ENCODE peak calls at places on chromosomes 16 and 17, in eight cellular contexts. One of them, this sample, is unnamed.

GRCh38 chr17:4028436-4028835 is 64.2 kb upstream of the ATP2A3 start:
- DNase-seq in transverse colon: no peak
- DNase-seq in OCI-LY7: no peak
- DNase-seq in GM23338: no peak
- DNase-seq in IMR-90: no peak
- DNase-seq in heart left ventricle: no peak
- DNase-seq in PC-3: no peak
- DNase-seq in pancreas: no peak
- DNase-seq in this sample: no peak

GRCh38 chr17:15341385-15341849 is at the start of gene TEKT3:
- DNase-seq in IMR-90: peak; percentile 55
- DNase-seq in heart left ventricle: peak; percentile 93
- DNase-seq in PC-3: no peak
- DNase-seq in OCI-LY7: no peak
- DNase-seq in GM23338: peak; percentile 97
- DNase-seq in pancreas: peak; percentile 83
- DNase-seq in transverse colon: peak; percentile 89
- DNase-seq in this sample: peak; percentile 87

GRCh38 chr17:1920948-1921351 is 91.1 kb downstream of the RPA1 start:
- DNase-seq in IMR-90: no peak
- DNase-seq in PC-3: no peak
- DNase-seq in pancreas: no peak
- DNase-seq in OCI-LY7: no peak
- DNase-seq in transverse colon: no peak
- DNase-seq in GM23338: no peak
- DNase-seq in heart left ventricle: no peak
- DNase-seq in this sample: no peak

GRCh38 chr17:155576-155975 is 18.2 kb downstream of the SCGB1C2 start:
- DNase-seq in IMR-90: no peak
- DNase-seq in pancreas: no peak
- DNase-seq in PC-3: no peak
- DNase-seq in transverse colon: no peak
- DNase-seq in GM23338: no peak
- DNase-seq in heart left ventricle: peak; percentile 48
- DNase-seq in OCI-LY7: no peak
- DNase-seq in this sample: no peak

GRCh38 chr17:80999224-81000088 is 7.8 kb downstream of the CHMP6 start:
- DNase-seq in transverse colon: no peak
- DNase-seq in PC-3: no peak
- DNase-seq in OCI-LY7: no peak
- DNase-seq in IMR-90: no peak
- DNase-seq in heart left ventricle: no peak
- DNase-seq in pancreas: no peak
- DNase-seq in GM23338: no peak
- DNase-seq in this sample: no peak

GRCh38 chr17:17682293-17682736 is 1.1 kb downstream of the RAI1 start:
- DNase-seq in heart left ventricle: peak; percentile 79
- DNase-seq in pancreas: peak; percentile 48
- DNase-seq in PC-3: peak; percentile 30
- DNase-seq in transverse colon: peak; percentile 67
- DNase-seq in OCI-LY7: peak; percentile 70
- DNase-seq in GM23338: no peak
- DNase-seq in IMR-90: no peak
- DNase-seq in this sample: peak; percentile 57

GRCh38 chr16:68231384-68232136 is 4.4 kb downstream of the ESRP2 start:
- DNase-seq in OCI-LY7: no peak
- DNase-seq in PC-3: no peak
- DNase-seq in transverse colon: no peak
- DNase-seq in heart left ventricle: peak; percentile 62
- DNase-seq in pancreas: no peak
- DNase-seq in IMR-90: no peak
- DNase-seq in GM23338: no peak
- DNase-seq in this sample: no peak

GRCh38 chr16:57471852-57472664 is 9.6 kb downstream of the POLR2C start:
- DNase-seq in GM23338: peak; percentile 52
- DNase-seq in pancreas: peak; percentile 33
- DNase-seq in IMR-90: no peak
- DNase-seq in transverse colon: peak; percentile 69
- DNase-seq in PC-3: no peak
- DNase-seq in heart left ventricle: no peak
- DNase-seq in OCI-LY7: no peak
- DNase-seq in this sample: no peak

GRCh38 chr16:17518441-17518840 is 47.7 kb upstream of the XYLT1 start:
- DNase-seq in OCI-LY7: no peak
- DNase-seq in IMR-90: peak; percentile 77
- DNase-seq in pancreas: no peak
- DNase-seq in heart left ventricle: no peak
- DNase-seq in transverse colon: no peak
- DNase-seq in PC-3: no peak
- DNase-seq in GM23338: no peak
- DNase-seq in this sample: no peak

GRCh38 chr17:34979650-34980352 is 511 bp upstream of the LIG3 start:
- DNase-seq in PC-3: no peak
- DNase-seq in transverse colon: no peak
- DNase-seq in GM23338: peak; percentile 33
- DNase-seq in heart left ventricle: no peak
- DNase-seq in pancreas: no peak
- DNase-seq in IMR-90: peak; percentile 22
- DNase-seq in OCI-LY7: peak; percentile 19
- DNase-seq in this sample: no peak

GRCh38 chr17:58046230-58047094 is 36.8 kb upstream of the DYNLL2 start:
- DNase-seq in transverse colon: no peak
- DNase-seq in PC-3: no peak
- DNase-seq in OCI-LY7: no peak
- DNase-seq in IMR-90: no peak
- DNase-seq in GM23338: peak; percentile 63
- DNase-seq in pancreas: no peak
- DNase-seq in heart left ventricle: no peak
- DNase-seq in this sample: no peak

DNA sequence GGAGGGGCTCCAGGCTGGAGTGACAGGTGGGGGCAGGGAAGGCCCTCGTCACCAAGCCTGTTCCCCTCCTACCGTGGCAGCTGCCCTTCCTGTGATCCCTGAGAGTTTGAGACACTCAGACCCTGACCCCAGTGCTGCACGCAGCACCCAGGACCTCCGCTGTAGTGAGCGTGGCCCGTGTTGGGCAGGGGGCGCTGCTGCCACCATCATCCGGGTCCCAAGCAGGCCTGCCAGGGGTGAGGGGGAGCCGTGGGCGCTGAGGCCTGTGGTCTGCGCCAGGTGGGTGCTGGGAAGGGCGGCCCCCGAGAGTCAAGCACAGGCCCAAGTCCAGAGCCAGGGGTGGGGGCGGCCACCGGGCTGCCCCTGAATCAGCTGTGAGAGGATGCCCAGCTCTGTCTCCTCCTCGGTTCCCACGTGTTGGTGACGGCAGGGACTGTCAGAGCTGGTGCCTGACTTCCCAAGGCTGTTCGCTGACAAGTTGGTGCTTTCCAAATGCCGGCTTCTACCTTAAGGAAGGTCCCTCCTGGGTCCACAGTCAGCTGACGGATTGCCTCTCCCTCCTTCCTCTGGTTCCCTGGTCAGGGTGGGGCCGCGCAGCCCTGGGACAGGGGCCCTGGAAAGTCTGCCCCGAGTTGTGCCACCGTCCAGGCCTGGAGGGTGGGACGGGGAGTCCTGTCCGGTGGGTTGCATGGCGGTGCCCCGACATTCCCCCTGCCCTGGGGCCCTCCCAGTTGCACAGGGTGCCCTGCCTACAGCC is 31.1 kb downstream of the TPSG1 start:
- DNase-seq in GM23338: no peak
- DNase-seq in heart left ventricle: no peak
- DNase-seq in transverse colon: no peak
- DNase-seq in PC-3: no peak
- DNase-seq in IMR-90: no peak
- DNase-seq in pancreas: no peak
- DNase-seq in OCI-LY7: no peak
- DNase-seq in this sample: no peak
- TF ChIP-seq CTCF in GM23338: no peak
- TF ChIP-seq CTCF in heart left ventricle: no peak
- TF ChIP-seq CTCF in transverse colon: no peak
- TF ChIP-seq CTCF in PC-3: no peak
- TF ChIP-seq CTCF in IMR-90: no peak
- TF ChIP-seq CTCF in pancreas: no peak
- TF ChIP-seq CTCF in OCI-LY7: no peak
- TF ChIP-seq CTCF in this sample: no peak

GRCh38 chr17:50059759-50060273 is 3.9 kb downstream of the ITGA3 start:
- DNase-seq in GM23338: no peak
- DNase-seq in heart left ventricle: no peak
- DNase-seq in pancreas: no peak
- DNase-seq in IMR-90: peak; percentile 61
- DNase-seq in transverse colon: no peak
- DNase-seq in PC-3: peak; percentile 63
- DNase-seq in OCI-LY7: no peak
- DNase-seq in this sample: no peak
- H3K4me1 ChIP-seq in GM23338: peaks cover 6% of the 10 kb centered on the region
- H3K4me1 ChIP-seq in heart left ventricle: peaks cover 88% of the 10 kb centered on the region
- H3K4me1 ChIP-seq in pancreas: peaks cover 40% of the 10 kb centered on the region
- H3K4me1 ChIP-seq in IMR-90: peaks cover 68% of the 10 kb centered on the region
- H3K4me1 ChIP-seq in transverse colon: peaks cover 84% of the 10 kb centered on the region
- H3K4me1 ChIP-seq in PC-3: peaks cover 78% of the 10 kb centered on the region
- H3K4me1 ChIP-seq in OCI-LY7: peaks cover 48% of the 10 kb centered on the region
- H3K4me1 ChIP-seq in this sample: peaks cover 92% of the 10 kb centered on the region

DNA sequence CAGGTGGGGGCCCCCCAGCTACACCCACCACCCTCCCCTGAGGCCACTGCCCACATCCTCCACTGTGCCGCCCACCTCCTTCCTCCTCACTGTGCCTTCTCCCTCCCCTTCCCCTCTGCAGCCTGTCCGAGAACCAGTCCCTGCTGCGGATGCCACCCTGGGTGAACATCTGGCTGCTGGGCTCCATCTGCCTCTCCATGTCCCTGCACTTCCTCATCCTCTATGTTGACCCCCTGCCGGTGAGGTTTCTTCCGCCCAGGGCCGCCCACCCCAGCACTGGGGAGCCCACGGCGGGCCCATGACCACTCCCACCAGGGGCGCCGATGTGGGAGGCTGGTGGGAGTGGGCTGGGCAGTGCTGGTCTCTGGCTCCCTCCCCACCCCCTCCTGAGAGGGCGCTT is 22.1 kb downstream of the RABEP2 start:
- DNase-seq in OCI-LY7: no peak
- DNase-seq in pancreas: no peak
- DNase-seq in transverse colon: no peak
- DNase-seq in GM23338: no peak
- DNase-seq in IMR-90: no peak
- DNase-seq in heart left ventricle: no peak
- DNase-seq in PC-3: no peak
- DNase-seq in this sample: no peak
- H3K27ac ChIP-seq in OCI-LY7: no peak overlapping the region
- H3K27ac ChIP-seq in pancreas: no peak overlapping the region
- H3K27ac ChIP-seq in transverse colon: no peak overlapping the region
- H3K27ac ChIP-seq in GM23338: no peak overlapping the region
- H3K27ac ChIP-seq in IMR-90: no peak overlapping the region
- H3K27ac ChIP-seq in heart left ventricle: no peak overlapping the region
- H3K27ac ChIP-seq in PC-3: no peak overlapping the region
- H3K27ac ChIP-seq in this sample: no peak overlapping the region

GRCh38 chr17:45719335-45720071 is 64.6 kb upstream of the CRHR1 start:
- DNase-seq in heart left ventricle: no peak
- DNase-seq in IMR-90: peak; percentile 74
- DNase-seq in pancreas: peak; percentile 14
- DNase-seq in PC-3: peak; percentile 97
- DNase-seq in transverse colon: no peak
- DNase-seq in OCI-LY7: no peak
- DNase-seq in GM23338: peak; percentile 69
- DNase-seq in this sample: no peak
- TF ChIP-seq CTCF in heart left ventricle: peak; percentile 24
- TF ChIP-seq CTCF in IMR-90: peak; percentile 43
- TF ChIP-seq CTCF in pancreas: no peak
- TF ChIP-seq CTCF in PC-3: peak; percentile 82
- TF ChIP-seq CTCF in transverse colon: no peak
- TF ChIP-seq CTCF in OCI-LY7: no peak
- TF ChIP-seq CTCF in GM23338: peak; percentile 49
- TF ChIP-seq CTCF in this sample: no peak

DNA sequence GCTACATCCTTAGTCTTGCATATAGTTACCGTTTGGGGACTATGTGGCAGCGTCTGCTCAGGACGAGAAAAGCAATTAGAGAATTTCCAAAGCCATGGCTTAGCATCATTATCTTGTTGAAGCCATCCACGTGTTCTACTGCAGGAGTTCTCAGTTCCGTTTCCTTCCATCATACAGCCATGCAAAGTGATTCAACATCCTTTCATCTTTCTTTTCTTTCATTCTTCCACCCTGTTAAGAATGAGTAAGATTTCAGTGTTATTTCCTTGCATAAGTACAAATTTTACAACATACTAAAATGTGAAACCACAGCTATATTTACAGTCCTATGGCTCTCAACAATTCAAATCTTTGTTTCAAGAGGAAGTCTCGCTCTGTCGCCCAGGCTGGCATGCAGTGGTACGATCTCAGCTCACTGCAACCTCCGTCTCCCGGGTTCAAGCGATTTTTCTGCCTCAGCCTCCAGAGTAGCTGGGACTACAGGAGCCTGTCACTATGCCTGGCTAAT is 3.8 kb downstream of the MARF1 start:
- DNase-seq in heart left ventricle: no peak
- DNase-seq in PC-3: no peak
- DNase-seq in pancreas: no peak
- DNase-seq in OCI-LY7: peak; percentile 79
- DNase-seq in GM23338: no peak
- DNase-seq in transverse colon: no peak
- DNase-seq in IMR-90: no peak
- DNase-seq in this sample: no peak
- H3K4me1 ChIP-seq in heart left ventricle: peaks cover 29% of the 10 kb centered on the region
- H3K4me1 ChIP-seq in PC-3: peaks cover 18% of the 10 kb centered on the region
- H3K4me1 ChIP-seq in pancreas: peaks cover 21% of the 10 kb centered on the region
- H3K4me1 ChIP-seq in OCI-LY7: peaks cover 69% of the 10 kb centered on the region
- H3K4me1 ChIP-seq in GM23338: peaks cover 7% of the 10 kb centered on the region
- H3K4me1 ChIP-seq in transverse colon: peaks cover 25% of the 10 kb centered on the region
- H3K4me1 ChIP-seq in IMR-90: peaks cover 5% of the 10 kb centered on the region
- H3K4me1 ChIP-seq in this sample: peaks cover 21% of the 10 kb centered on the region

DNA sequence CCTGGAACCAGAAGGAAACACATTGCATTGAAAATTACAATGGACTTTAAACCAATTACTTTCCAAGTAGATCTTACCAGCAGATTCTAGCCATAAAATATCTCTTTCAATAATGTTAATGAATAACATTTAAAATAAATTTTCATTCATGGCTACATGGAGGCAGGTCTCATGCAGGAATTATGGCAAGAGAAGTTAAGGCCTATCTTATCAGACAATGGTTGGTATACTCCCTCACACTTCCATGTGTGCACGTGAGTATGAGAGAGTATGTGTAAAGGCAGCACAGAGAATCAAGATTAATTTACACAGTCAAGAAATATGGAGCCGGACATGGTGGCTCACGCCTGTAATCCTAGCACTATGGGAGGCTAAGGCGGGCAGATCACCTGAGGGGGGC is 76.5 kb downstream of the HELZ start:
- DNase-seq in heart left ventricle: no peak
- DNase-seq in OCI-LY7: no peak
- DNase-seq in transverse colon: no peak
- DNase-seq in IMR-90: no peak
- DNase-seq in pancreas: no peak
- DNase-seq in GM23338: no peak
- DNase-seq in PC-3: no peak
- DNase-seq in this sample: no peak
- H3K27ac ChIP-seq in heart left ventricle: no peak overlapping the region
- H3K27ac ChIP-seq in OCI-LY7: no peak overlapping the region
- H3K27ac ChIP-seq in transverse colon: no peak overlapping the region
- H3K27ac ChIP-seq in IMR-90: no peak overlapping the region
- H3K27ac ChIP-seq in pancreas: no peak overlapping the region
- H3K27ac ChIP-seq in GM23338: no peak overlapping the region
- H3K27ac ChIP-seq in PC-3: no peak overlapping the region
- H3K27ac ChIP-seq in this sample: no peak overlapping the region

GRCh38 chr16:25692307-25692706 is 548 bp downstream of the HS3ST4 start:
- DNase-seq in heart left ventricle: no peak
- DNase-seq in OCI-LY7: no peak
- DNase-seq in GM23338: peak; percentile 38
- DNase-seq in IMR-90: no peak
- DNase-seq in transverse colon: no peak
- DNase-seq in PC-3: no peak
- DNase-seq in pancreas: no peak
- DNase-seq in this sample: peak; percentile 25
- TF ChIP-seq CTCF in heart left ventricle: no peak
- TF ChIP-seq CTCF in OCI-LY7: no peak
- TF ChIP-seq CTCF in GM23338: no peak
- TF ChIP-seq CTCF in IMR-90: no peak
- TF ChIP-seq CTCF in transverse colon: no peak
- TF ChIP-seq CTCF in PC-3: no peak
- TF ChIP-seq CTCF in pancreas: no peak
- TF ChIP-seq CTCF in this sample: no peak